ENCODE peak calls at places on chromosomes 7 and 10, in seven cellular contexts. V is endodermal cell, H is GM20000, D is cardiac fibroblast, E is epithelial cell of esophagus, I is progenitor cell of endocrine pancreas, F is astrocyte of the spinal cord. J is an unnamed sample.

GRCh38 chr7:30625283-30625682 is 30.6 kb downstream of the GARS1 start:
- DNase-seq in F (no peak), D (no peak), V (no peak), I (no peak), H (no peak), E (no peak), J (no peak)

GRCh38 chr7:26143298-26144044 is 8.5 kb upstream of the NFE2L3 start:
- DNase-seq in D (peak), H (no peak), I (no peak), V (no peak), F (no peak), E (peak), J (no peak)

GRCh38 chr10:44974628-44975431 is 3.8 kb downstream of the DEPP1 start:
- DNase-seq in F (peak), E (peak), I (peak), H (peak), D (peak), V (peak), J (peak)

GRCh38 chr7:2018786-2019692 is 213.7 kb downstream of the MAD1L1 start:
- DNase-seq in D (peak), V (no peak), F (peak), H (no peak), E (peak), I (no peak), J (peak)

GRCh38 chr7:42253316-42253715 is 16.3 kb upstream of the GLI3 start:
- DNase-seq in E (peak), H (no peak), I (no peak), V (no peak), D (no peak), F (peak), J (no peak)

GRCh38 chr7:133863362-133864061 is 263.6 kb upstream of the LRGUK start:
- DNase-seq in H (no peak), F (no peak), D (no peak), E (no peak), I (no peak), V (no peak), J (no peak)

GRCh38 chr10:74153123-74153522 is 2.1 kb downstream of the ADK start:
- DNase-seq in D (peak), E (peak), I (no peak), F (peak), H (no peak), V (no peak), J (no peak)

GRCh38 chr7:5436003-5436678 is 12.5 kb upstream of the TNRC18 start:
- DNase-seq in H (no peak), I (no peak), E (no peak), D (no peak), V (no peak), F (no peak), J (no peak)

GRCh38 chr10:60964257-60965235 is 20.6 kb upstream of the RHOBTB1 start:
- DNase-seq in E (peak), D (peak), V (peak), I (peak), H (peak), F (peak), J (peak)

GRCh38 chr10:103838851-103839512 is 16.4 kb downstream of the SH3PXD2A start:
- DNase-seq in V (peak), D (peak), F (no peak), E (no peak), H (no peak), I (no peak), J (peak)

DNA sequence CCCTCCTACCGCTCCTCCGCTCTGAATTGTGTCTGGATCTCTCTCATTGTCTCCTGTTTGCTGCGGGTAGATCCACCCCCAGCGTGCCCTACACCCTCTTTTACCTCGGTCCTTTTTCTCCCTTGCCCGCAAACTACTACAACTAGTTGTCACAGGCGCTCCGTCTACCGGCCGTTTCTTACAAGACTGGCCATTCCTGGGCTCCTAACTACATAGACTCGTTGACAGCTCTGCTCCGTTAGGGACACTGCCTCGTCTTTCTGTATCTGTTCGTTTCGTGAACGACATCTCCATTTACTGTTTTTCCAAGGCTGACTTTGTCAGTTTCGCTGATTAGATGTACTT is 793 bp downstream of the TAF3 start:
- DNase-seq in E (peak), H (peak), F (peak), I (no peak), D (peak), V (peak), J (no peak)
- TF ChIP-seq CTCF in E (peak), H (peak), F (peak), I (peak), D (peak), V (peak), J (no peak)

DNA sequence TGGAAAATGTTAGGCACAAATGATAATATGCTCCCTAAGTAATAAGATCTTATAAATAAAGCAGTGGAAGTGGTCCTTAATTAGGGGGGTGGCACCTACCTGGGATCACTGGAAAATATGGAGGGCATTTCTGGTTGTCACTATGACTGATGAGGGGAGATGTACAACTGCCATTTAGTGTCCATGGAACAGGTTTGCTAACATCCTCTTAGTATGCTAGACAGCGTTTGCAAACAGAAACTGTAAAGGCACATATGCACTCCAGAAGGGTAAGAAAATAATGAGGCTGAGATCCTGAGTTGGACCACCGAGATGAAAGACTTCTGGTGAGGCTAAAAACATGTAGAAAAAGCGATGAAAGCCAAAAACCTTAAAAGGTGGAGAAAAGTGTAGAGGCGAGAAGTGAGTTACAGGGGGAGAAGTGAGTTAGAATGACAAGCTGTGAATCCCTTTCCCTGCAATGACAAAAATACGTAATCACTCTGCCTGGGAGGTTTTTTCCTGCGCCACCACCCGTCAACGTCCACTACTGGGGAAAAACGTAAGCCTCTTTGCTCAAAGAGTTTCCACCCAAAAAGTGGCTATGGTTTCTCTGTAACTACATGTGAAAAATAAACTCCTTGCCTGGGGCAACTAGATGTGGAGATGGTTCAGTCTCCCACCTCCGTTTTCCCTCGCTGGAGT is 769 bp downstream of the KRIT1 start:
- DNase-seq in E (no peak), I (no peak), D (peak), F (peak), H (no peak), V (no peak), J (no peak)
- TF ChIP-seq CTCF in E (no peak), I (no peak), D (no peak), F (no peak), H (no peak), V (no peak), J (no peak)

GRCh38 chr7:121449735-121450134 is 53.6 kb upstream of the FAM3C start:
- DNase-seq in E (no peak), H (no peak), D (peak), V (no peak), I (no peak), F (no peak), J (no peak)

GRCh38 chr7:121450631-121451030 is 54.5 kb upstream of the FAM3C start:
- DNase-seq in V (no peak), H (no peak), I (no peak), E (no peak), D (no peak), F (no peak), J (no peak)

GRCh38 chr7:121448429-121448828 is 52.3 kb upstream of the FAM3C start:
- DNase-seq in D (no peak), H (no peak), F (no peak), V (no peak), E (no peak), I (no peak), J (no peak)

GRCh38 chr7:121447939-121448338 is 51.8 kb upstream of the FAM3C start:
- DNase-seq in I (no peak), F (no peak), V (no peak), D (no peak), H (no peak), E (no peak), J (no peak)

DNA sequence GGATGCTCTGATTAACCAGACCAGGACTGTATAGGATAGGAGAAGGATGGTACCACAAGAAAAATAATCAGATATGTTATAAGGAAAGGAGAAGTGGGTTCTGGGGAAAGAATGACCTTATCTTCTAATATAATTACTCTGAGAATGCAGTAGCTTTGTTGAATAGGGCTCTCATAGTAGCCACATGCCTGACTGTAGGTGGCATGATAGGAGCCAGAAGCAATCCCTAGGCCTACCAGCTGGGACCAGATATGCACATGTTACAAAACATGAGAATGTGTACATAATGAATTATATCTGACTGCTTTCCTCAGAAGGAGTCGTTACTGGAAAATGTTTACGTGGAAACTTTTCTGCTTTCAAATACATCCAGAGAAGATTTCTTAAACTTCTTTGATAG is 53.2 kb upstream of the FAM3C start:
- DNase-seq in V (no peak), I (no peak), F (no peak), E (peak), D (peak), H (no peak), J (no peak)
- TF ChIP-seq CTCF in V (peak), I (no peak), F (no peak), E (peak), D (no peak), H (no peak), J (no peak)

GRCh38 chr7:121235221-121235620 is 93.6 kb upstream of the WNT16 start:
- DNase-seq in I (no peak), D (no peak), V (no peak), E (no peak), H (no peak), F (no peak), J (no peak)
- TF ChIP-seq CTCF in I (no peak), D (no peak), V (no peak), E (no peak), H (no peak), F (no peak), J (no peak)

GRCh38 chr10:110820321-110820814 is 51.4 kb upstream of the PDCD4 start:
- DNase-seq in I (no peak), F (no peak), H (no peak), E (no peak), V (no peak), D (peak), J (peak)
- TF ChIP-seq CTCF in I (no peak), F (no peak), H (no peak), E (no peak), V (no peak), D (no peak), J (no peak)